ENCODE peak calls at places on chromosomes 5 and 9, in four cellular contexts. G, S, O and X are unnamed samples.
A peak's percentile ranks its signal among the peaks of the same experiment; 100 is the strongest.

GRCh38 chr9:113222482-113222841 is 1.1 kb downstream of the SLC31A1 start:
- DNase-seq in G (peak; percentile 30), S (peak; percentile 43), O (no peak), X (no peak)

GRCh38 chr5:20213803-20214202 is 225.8 kb upstream of the CDH18 start:
- DNase-seq in G (no peak), S (no peak), O (no peak), X (no peak)

GRCh38 chr9:1271786-1272185 is 221.6 kb downstream of the DMRT2 start:
- DNase-seq in G (no peak), S (no peak), O (no peak), X (no peak)

GRCh38 chr5:122629278-122629677 is 145.6 kb upstream of the SNX2 start:
- DNase-seq in G (no peak), S (no peak), O (no peak), X (no peak)

GRCh38 chr9:98867434-98868168 is 60.1 kb downstream of the GALNT12 start:
- DNase-seq in G (peak; percentile 93), S (peak; percentile 99), O (no peak), X (peak; percentile 87)

GRCh38 chr5:120991569-120991968 is 527.5 kb downstream of the PRR16 start:
- DNase-seq in G (no peak), S (no peak), O (no peak), X (no peak)

GRCh38 chr9:34334337-34334824 is 5.0 kb downstream of the NUDT2 start:
- DNase-seq in G (no peak), S (no peak), O (no peak), X (no peak)

GRCh38 chr9:100108572-100108971 is 9.5 kb downstream of the INVS start:
- DNase-seq in G (peak; percentile 29), S (peak; percentile 6), O (no peak), X (no peak)

GRCh38 chr9:34035656-34036055 is 13.0 kb downstream of the UBAP2 start:
- DNase-seq in G (no peak), S (no peak), O (no peak), X (no peak)

DNA sequence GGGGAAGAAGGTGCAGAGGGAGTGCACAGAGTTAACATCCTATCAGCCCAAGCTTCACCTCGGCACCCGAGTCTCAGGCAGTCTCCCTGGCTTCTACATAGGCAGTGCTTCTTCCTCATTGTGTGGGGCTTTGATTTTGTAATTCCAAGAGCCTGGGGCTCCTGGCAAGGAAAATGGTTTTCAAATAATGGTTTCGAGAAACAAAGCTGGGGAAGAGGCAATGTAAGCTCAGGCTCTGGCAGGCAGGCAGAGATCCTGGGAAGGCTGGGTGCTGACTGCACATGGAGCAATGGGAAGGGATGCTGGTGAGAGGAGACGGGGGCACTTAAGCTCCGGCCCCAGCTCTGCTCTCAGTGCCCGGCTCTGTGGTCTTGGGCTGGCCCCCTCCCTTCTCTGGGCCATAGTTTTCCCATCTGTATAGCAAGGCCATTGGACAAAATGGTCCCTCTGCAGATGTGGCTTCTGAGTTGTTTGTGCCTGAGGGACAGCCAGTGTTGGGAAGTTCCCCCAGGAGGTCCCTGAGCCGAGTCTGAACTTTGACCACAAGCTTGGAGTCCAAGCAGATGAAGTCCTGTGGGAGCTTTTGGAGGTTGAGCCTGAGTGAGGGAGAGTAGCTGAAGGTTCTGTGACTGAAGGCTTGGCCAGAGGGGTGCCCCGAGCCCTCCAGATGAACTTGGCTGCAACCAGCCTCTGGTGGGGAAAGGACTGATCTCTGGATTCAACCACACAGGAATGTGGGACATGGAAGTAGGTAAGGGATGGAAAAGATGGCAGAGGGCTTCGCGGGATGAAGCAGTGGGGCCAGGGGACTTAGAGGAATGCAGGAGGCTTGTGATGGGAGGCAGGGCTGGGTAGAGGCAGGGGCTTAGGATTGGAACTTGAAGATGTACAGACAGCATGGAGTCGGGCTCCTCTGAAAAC is 28.5 kb upstream of the IL17B start:
- DNase-seq in G (peak; percentile 36), S (no peak), O (no peak), X (no peak)
- H3K4me3 ChIP-seq in G (peak overlapping the region; percentile 70), S (peak overlapping the region; percentile 88), O (peak overlapping the region; percentile 100), X (peak overlapping the region; percentile 40)

GRCh38 chr9:134981001-134981400 is 63.3 kb upstream of the FCN1 start:
- DNase-seq in G (no peak), S (no peak), O (no peak), X (no peak)

GRCh38 chr9:134980516-134980915 is 62.8 kb upstream of the FCN1 start:
- DNase-seq in G (no peak), S (no peak), O (no peak), X (no peak)

GRCh38 chr9:134972140-134972539 is 54.4 kb upstream of the FCN1 start:
- DNase-seq in G (no peak), S (no peak), O (no peak), X (no peak)

GRCh38 chr9:134975253-134975652 is 57.5 kb upstream of the FCN1 start:
- DNase-seq in G (no peak), S (no peak), O (no peak), X (no peak)

GRCh38 chr9:134976403-134976802 is 58.7 kb upstream of the FCN1 start:
- DNase-seq in G (no peak), S (no peak), O (no peak), X (no peak)
- TF ChIP-seq CTCF in G (no peak), S (no peak), O (no peak), X (no peak)

GRCh38 chr9:73050062-73050814 is 97.4 kb upstream of the ALDH1A1 start:
- DNase-seq in G (peak; percentile 49), S (peak; percentile 61), O (peak; percentile 14), X (no peak)

GRCh38 chr9:73049280-73049679 is 96.4 kb upstream of the ALDH1A1 start:
- DNase-seq in G (no peak), S (no peak), O (no peak), X (no peak)

GRCh38 chr9:73054091-73054490 is 97.6 kb upstream of the ANXA1 start:
- DNase-seq in G (no peak), S (no peak), O (no peak), X (no peak)

GRCh38 chr9:73053543-73053942 is 98.1 kb upstream of the ANXA1 start:
- DNase-seq in G (no peak), S (no peak), O (no peak), X (no peak)

DNA sequence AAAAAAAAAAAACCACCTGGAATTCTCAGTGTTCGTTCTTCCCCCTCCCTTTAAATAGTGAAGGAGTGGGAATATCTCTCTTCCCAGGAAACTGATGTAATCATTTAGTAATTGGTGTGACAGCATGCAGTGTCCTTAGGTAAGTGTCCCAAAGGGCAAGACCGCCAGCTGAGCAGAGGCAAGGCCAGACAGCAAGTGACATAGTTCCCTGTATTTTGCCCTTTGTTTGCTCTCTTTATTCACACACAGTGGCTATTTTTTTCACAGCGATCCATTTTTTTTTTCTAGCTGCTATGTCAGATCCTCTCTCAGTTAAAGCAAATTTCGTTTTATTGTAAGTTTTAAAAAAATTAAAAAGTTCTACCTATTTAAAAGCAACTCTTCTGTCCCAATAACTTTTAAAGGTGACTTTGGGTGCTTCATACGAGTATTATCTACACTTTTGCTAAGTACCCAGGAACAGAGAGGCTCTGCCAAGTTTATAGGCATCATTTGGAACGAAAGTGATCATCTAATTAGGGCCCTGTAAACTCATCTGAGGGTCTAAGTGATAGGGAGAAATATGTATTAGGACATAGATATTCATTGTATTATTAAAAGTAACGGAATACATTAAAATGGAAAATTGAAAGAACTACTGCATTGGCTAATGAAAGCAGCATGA is 98.2 kb upstream of the ALDH1A1 start:
- DNase-seq in G (peak; percentile 12), S (no peak), O (no peak), X (no peak)
- H3K4me3 ChIP-seq in G (no peak overlapping the region), S (no peak overlapping the region), O (no peak overlapping the region), X (no peak overlapping the region)

GRCh38 chr9:133664651-133665050 is 28.5 kb downstream of the DBH start:
- DNase-seq in G (no peak), S (no peak), O (no peak), X (no peak)
- TF ChIP-seq CTCF in G (no peak), S (no peak), O (no peak), X (peak; percentile 5)

DNA sequence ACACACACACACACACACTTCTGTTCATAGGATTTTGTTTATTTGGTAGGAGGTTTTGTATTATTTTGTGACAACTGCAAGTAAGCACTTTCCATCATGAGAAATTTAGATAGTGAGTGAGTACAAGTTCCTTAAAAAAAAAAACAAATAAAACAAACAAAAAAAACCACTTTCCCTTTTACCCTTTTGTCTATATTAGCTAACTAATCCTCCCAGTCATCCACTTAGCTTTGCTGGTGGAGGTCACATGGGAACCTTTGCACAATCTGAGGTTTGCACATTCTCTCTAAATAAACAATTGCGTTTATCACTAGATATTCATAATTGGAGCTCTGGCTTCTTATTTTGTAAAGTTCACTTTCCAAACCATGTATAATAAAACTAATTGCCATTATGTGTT is 6.8 kb downstream of the ITGA1 start:
- DNase-seq in G (peak; percentile 64), S (peak; percentile 90), O (no peak), X (no peak)
- H3K4me3 ChIP-seq in G (no peak overlapping the region), S (no peak overlapping the region), O (no peak overlapping the region), X (no peak overlapping the region)

DNA sequence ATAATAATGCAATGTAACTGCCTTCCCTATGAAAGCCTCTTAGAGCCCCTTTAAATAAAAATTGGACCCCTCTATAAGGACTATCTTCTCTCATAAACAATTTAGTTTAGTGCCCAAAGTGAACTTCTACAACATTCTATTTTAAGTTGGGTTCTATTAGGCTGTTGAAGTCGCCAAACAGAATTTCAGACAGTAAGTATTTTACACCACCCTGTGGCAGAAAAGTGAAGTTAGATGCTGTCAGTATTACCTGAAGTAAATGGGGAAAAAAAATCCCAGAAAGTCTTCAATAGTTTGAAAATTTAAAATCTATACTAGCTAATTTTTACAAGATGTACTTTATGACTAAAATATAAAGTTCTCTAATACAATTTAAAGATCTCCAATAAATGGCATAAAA is 29.5 kb downstream of the CAAP1 start:
- DNase-seq in G (peak; percentile 42), S (peak; percentile 20), O (no peak), X (peak; percentile 6)
- TF ChIP-seq CTCF in G (peak; percentile 38), S (no peak), O (no peak), X (peak; percentile 31)

DNA sequence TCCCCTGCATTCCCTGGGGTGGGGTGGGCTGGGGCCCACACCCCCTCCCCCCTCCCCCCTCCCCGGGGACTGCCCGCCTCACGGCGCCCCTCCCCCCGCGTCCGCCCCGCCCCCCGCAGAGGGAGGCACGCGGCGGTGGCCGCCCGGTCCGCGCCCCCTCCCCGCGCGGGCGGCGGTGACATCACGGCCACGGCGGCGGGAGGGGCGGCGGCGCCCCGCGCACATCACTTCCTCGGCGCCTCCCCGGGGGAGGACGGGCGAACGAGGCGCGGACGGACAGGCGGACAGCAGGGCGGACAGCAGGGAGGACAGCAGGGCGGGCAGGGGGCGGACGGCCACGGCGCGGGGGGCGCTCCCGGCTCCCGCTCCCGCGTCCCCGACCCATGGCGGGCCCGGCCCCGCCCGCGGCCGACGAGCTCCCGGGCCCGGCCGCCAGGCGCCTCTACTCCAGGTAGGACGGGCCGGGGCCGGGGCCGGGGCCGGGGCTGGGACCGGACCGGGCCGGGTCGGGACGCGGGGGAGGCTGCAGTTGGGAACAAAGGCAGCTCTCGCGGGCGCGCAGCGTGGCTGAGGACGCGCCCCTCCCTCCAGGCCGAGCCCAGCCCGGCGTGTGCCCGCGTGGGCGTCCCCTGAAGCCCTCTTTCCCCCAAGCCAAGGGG is at the start of gene GPSM1:
- DNase-seq in G (peak; percentile 38), S (peak; percentile 74), O (no peak), X (no peak)
- H3K4me3 ChIP-seq in G (peak within 1 kb of the TSS; percentile 79), S (peak within 1 kb of the TSS; percentile 87), O (peak within 1 kb of the TSS; percentile 79), X (peak within 1 kb of the TSS; percentile 67)

GRCh38 chr5:147397616-147398015 is 112.3 kb downstream of the DPYSL3 start:
- DNase-seq in G (no peak), S (no peak), O (no peak), X (no peak)
- TF ChIP-seq CTCF in G (no peak), S (peak; percentile 9), O (no peak), X (no peak)

GRCh38 chr9:123355761-123356520 is at the start of gene CRB2:
- DNase-seq in G (no peak), S (no peak), O (no peak), X (no peak)
- H3K4me3 ChIP-seq in G (no peak within 1 kb of the TSS), S (no peak within 1 kb of the TSS), O (no peak within 1 kb of the TSS), X (no peak within 1 kb of the TSS)